ENCODE peak calls at places on chromosomes 6 and 20, in four cellular contexts. X is A549, Q is K562, Z is GM12878. M is an unnamed sample.

GRCh38 chr6:149963212-149963461 is 606 bp upstream of the ULBP1 start:
- DNase-seq in X (peak), Q (peak), Z (no peak), M (peak)

GRCh38 chr6:108002365-108003221 is 44.6 kb upstream of the SEC63 start:
- DNase-seq in X (peak), Q (no peak), Z (no peak), M (peak)

GRCh38 chr6:159595173-159595572 is 97.9 kb downstream of the SOD2 start:
- DNase-seq in X (peak), Q (no peak), Z (no peak), M (peak)

GRCh38 chr20:64077876-64078551 is 1.3 kb downstream of the RGS19 start:
- DNase-seq in X (no peak), Q (no peak), Z (no peak), M (no peak)

GRCh38 chr6:43699564-43700186 is 12.1 kb upstream of the MRPS18A start:
- DNase-seq in X (no peak), Q (no peak), Z (no peak), M (peak)

GRCh38 chr6:68572525-68572924 is 62.6 kb upstream of the ADGRB3 start:
- DNase-seq in X (no peak), Q (peak), Z (peak), M (no peak)

GRCh38 chr20:32538526-32538918 is 46.6 kb downstream of the NOL4L start:
- DNase-seq in X (no peak), Q (no peak), Z (no peak), M (no peak)

GRCh38 chr6:82331031-82331773 is 32.4 kb upstream of the TPBG start:
- DNase-seq in X (peak), Q (no peak), Z (no peak), M (peak)

GRCh38 chr6:26594730-26595632 is 1.8 kb upstream of the ABT1 start:
- DNase-seq in X (peak), Q (peak), Z (no peak), M (peak)

GRCh38 chr6:55918639-55919038 is 43.2 kb upstream of the BMP5 start:
- DNase-seq in X (no peak), Q (no peak), Z (no peak), M (peak)

GRCh38 chr6:141041596-141042087 is 1091.1 kb upstream of the GJE1 start:
- DNase-seq in X (no peak), Q (no peak), Z (no peak), M (no peak)

GRCh38 chr6:3251462-3252314 is 7.1 kb upstream of the PSMG4 start:
- DNase-seq in X (peak), Q (peak), Z (peak), M (peak)

GRCh38 chr6:54299542-54300269 is 8.5 kb upstream of the TINAG start:
- DNase-seq in X (no peak), Q (no peak), Z (no peak), M (peak)

GRCh38 chr20:63791497-63792156 is 39.4 kb downstream of the ZBTB46 start:
- DNase-seq in X (no peak), Q (no peak), Z (no peak), M (no peak)

GRCh38 chr6:111080713-111081112 is 6.6 kb upstream of the SLC16A10 start:
- DNase-seq in X (no peak), Q (no peak), Z (no peak), M (no peak)

GRCh38 chr20:17766226-17766625 is 66.5 kb downstream of the BANF2 start:
- DNase-seq in X (no peak), Q (no peak), Z (no peak), M (no peak)

GRCh38 chr6:30841644-30842504 is 42.4 kb upstream of the DDR1 start:
- DNase-seq in X (no peak), Q (no peak), Z (no peak), M (peak)

GRCh38 chr6:128655978-128656498 is 135.6 kb upstream of the PTPRK start:
- DNase-seq in X (peak), Q (no peak), Z (peak), M (peak)

GRCh38 chr6:21887301-21888185 is 294.0 kb downstream of the SOX4 start:
- DNase-seq in X (peak), Q (no peak), Z (no peak), M (peak)

GRCh38 chr6:148285205-148285604 is 57.4 kb upstream of the SASH1 start:
- DNase-seq in X (no peak), Q (no peak), Z (no peak), M (no peak)

GRCh38 chr6:106360989-106361430 is 493 bp downstream of the CRYBG1 start:
- DNase-seq in X (no peak), Q (no peak), Z (no peak), M (no peak)

GRCh38 chr6:109019911-109020310 is 74.7 kb downstream of the SESN1 start:
- DNase-seq in X (no peak), Q (no peak), Z (no peak), M (no peak)

GRCh38 chr6:151082079-151082478 is 157.7 kb upstream of the AKAP12 start:
- DNase-seq in X (peak), Q (no peak), Z (no peak), M (no peak)

GRCh38 chr20:44467289-44467883 is 8.3 kb upstream of the TTPAL start:
- DNase-seq in X (no peak), Q (no peak), Z (no peak), M (no peak)

DNA sequence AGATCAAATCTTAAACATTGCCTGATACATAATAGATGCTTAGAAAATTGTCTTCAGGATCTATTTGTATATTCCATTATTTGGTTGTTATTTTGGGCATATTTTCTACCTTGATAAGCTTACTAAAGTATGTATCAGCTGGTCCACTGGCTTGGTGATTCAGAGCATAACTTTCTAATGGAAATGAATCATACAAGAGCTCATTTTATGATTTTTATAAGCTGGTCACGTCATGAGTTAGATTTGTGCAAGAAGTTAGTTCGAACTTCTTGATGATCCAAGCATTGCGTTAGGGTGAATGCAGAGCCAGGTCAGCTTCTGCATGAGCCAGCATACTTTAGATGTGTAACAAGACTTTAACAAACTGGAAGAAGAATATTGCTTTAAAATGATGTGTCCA is 144.5 kb upstream of the FLRT3 start:
- DNase-seq in X (no peak), Q (no peak), Z (no peak), M (peak)
- TF ChIP-seq RCOR1 in X (no peak), Q (no peak), Z (no peak), M (no peak)

DNA sequence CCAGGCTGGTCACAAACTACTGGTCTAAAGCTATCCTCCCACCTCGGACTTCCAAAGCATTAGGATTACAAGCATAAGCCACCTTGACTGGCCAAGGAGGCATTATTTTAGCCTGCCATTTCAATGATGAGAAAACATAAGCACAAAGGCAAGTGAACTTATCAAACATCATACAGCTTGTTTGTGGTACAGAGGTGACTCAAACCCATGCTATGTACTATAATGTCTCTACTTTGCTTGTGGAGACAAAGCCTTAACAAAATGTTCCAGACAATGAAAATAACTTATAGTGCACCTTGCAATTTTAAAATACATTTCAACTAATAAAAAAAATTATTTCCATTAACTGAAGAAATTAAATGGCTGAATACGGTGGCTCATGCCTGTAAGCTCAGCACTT is 26.2 kb downstream of the HDAC2 start:
- DNase-seq in X (no peak), Q (no peak), Z (no peak), M (peak)
- TF ChIP-seq CEBPB in X (no peak), Q (no peak), Z (no peak), M (no peak)

GRCh38 chr6:46815130-46815529 is 21.9 kb downstream of the MEP1A start:
- DNase-seq in X (no peak), Q (no peak), Z (no peak), M (no peak)

GRCh38 chr6:46819561-46819960 is 26.4 kb downstream of the MEP1A start:
- DNase-seq in X (no peak), Q (no peak), Z (no peak), M (no peak)

GRCh38 chr6:46821348-46821992 is 28.3 kb downstream of the MEP1A start:
- DNase-seq in X (no peak), Q (no peak), Z (no peak), M (no peak)

DNA sequence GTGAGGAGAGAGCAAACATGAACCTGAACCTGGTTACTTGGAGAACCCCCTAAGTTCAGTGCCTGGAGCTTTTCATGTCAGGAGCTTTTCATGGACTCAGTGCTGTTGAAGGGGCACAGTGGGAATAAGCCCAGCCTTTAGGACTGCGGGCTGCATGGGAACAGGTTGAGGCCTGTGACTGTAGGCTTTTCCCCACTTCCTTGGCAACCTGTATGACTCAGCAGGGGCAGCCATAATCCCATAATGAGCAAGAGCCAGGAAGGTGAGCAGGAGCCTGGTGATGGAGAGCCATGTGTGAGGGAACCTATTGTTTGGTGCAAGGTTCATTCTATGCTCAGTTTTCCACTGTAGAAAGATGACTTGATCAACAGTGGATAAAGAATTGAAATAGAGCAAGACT is 23.4 kb downstream of the MEP1A start:
- DNase-seq in X (no peak), Q (no peak), Z (no peak), M (no peak)
- TF ChIP-seq RCOR1 in X (no peak), Q (no peak), Z (no peak), M (no peak)

GRCh38 chr6:137589067-137589848 is 95.1 kb upstream of the OLIG3 start:
- DNase-seq in X (peak), Q (peak), Z (peak), M (peak)
- TF ChIP-seq CEBPB in X (peak), Q (peak), Z (no peak), M (peak)

DNA sequence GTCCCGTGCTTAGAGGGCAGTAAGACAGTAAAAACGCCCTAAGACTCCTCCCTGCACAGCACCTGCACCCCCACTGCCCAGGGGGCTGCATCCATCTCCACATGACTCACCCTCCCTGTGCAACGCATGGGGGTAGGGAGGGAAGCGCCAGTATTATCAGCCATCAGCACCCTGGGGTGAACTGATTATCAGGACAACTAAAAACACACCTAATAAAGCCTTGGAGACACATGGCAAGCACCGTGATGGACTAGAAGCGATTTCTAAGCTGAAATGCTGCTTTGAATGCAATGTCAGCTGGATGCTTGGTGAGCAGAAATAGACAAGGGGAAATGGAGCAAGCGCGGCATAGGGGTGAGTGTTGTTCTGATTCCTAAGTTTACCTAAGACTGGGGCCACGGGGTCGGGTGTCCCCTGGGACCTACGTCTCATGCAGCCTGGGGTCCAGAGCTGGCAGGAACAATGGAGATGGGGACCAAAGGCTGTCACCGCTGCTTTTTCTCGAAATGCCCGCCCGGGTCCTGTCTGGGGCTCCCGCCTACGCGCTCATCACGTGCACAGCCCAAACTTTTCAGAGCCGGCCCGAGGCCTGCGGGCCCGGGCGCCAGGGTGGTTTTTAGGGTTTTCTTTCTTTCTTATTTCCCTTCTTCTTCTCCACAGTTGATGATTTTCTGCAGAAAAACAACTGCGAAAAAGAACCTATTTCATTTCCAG is 702 bp upstream of the TNFAIP3 start:
- DNase-seq in X (no peak), Q (peak), Z (no peak), M (no peak)
- TF ChIP-seq RCOR1 in X (no peak), Q (peak), Z (no peak), M (no peak)

DNA sequence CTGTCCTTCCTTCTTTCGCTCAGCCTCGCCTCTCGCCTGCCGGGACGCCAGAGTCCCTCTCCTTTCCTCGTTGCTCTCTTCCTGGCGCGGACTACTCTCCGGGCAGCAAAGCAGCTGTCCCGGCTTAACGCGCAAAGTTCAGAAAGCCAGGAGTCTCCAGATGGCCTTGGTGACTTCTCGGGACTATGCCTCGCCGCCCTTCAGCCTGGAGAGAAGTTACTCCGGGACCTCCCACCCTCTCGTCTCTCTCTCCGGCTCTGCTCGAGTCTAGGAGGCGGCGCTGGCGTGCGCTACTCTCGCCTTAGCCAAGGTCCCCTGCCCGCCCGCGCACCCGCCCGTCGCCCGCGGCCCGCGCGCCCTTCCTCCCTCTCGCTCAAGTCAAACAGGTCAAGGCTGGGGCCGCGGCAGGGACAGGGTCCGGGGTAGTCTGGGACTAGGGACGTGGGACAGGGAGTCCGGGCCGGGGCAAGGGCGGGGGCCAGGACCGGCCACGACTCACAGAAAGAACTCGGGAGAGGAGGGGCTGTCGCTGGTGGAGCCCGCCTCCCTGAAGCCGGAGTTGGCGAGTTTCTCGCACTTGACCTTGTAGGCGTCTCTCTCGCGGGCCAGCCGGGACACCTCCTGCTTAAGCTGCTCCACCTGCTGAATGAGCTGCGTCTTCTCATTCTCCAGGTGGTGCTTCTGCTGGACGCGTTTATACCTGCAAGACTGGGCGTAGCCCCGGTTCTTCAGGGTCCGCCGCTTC is 1.5 kb downstream of the MAFB start:
- DNase-seq in X (no peak), Q (no peak), Z (no peak), M (no peak)
- TF ChIP-seq CEBPB in X (no peak), Q (no peak), Z (no peak), M (no peak)

M was measured in IMR-90.